ENCODE peak calls at places on chromosomes 5 and 9, in six cellular contexts. C is K562, N is HepG2, B is H1, X is GM12878, O is HCT116. R is an unnamed sample.
A peak's percentile ranks its signal among the peaks of the same experiment; 100 is the strongest.

GRCh38 chr9:73270967-73271722 is 119.5 kb downstream of the ANXA1 start:
- DNase-seq in C (peak; percentile 12), N (peak; percentile 75), B (no peak), X (no peak), O (peak; percentile 10), R (no peak)

GRCh38 chr5:40436535-40437237 is 243.0 kb upstream of the PTGER4 start:
- DNase-seq in C (no peak), N (no peak), B (no peak), X (no peak), O (no peak), R (no peak)

GRCh38 chr5:68457298-68457697 is 241.7 kb downstream of the PIK3R1 start:
- DNase-seq in C (no peak), N (no peak), B (no peak), X (no peak), O (no peak), R (no peak)

GRCh38 chr5:36238896-36239295 is 2.8 kb downstream of the NADK2 start:
- DNase-seq in C (no peak), N (no peak), B (no peak), X (no peak), O (no peak), R (no peak)

GRCh38 chr5:57993866-57994265 is 466.0 kb downstream of the PLK2 start:
- DNase-seq in C (no peak), N (no peak), B (no peak), X (no peak), O (no peak), R (no peak)

GRCh38 chr9:32866292-32866691 is 83.0 kb downstream of the TMEM215 start:
- DNase-seq in C (no peak), N (no peak), B (no peak), X (no peak), O (no peak), R (no peak)

GRCh38 chr5:156640751-156641241 is 209.3 kb upstream of the PPP1R2B start:
- DNase-seq in C (no peak), N (no peak), B (no peak), X (no peak), O (no peak), R (no peak)

GRCh38 chr9:16873131-16873787 is 2.8 kb upstream of the BNC2 start:
- DNase-seq in C (no peak), N (no peak), B (no peak), X (no peak), O (no peak), R (no peak)

GRCh38 chr5:179163236-179164155 is 103.3 kb downstream of the ZNF354C start:
- DNase-seq in C (no peak), N (no peak), B (no peak), X (no peak), O (no peak), R (no peak)

GRCh38 chr9:37206121-37206620 is 85.8 kb downstream of the ZCCHC7 start:
- DNase-seq in C (no peak), N (no peak), B (no peak), X (no peak), O (no peak), R (no peak)

GRCh38 chr9:70610287-70610644 is 195.8 kb upstream of the KLF9 start:
- DNase-seq in C (no peak), N (no peak), B (no peak), X (no peak), O (no peak), R (no peak)

GRCh38 chr5:64947031-64947430 is 178.3 kb downstream of the CWC27 start:
- DNase-seq in C (peak; percentile 41), N (peak; percentile 22), B (no peak), X (no peak), O (no peak), R (no peak)

DNA sequence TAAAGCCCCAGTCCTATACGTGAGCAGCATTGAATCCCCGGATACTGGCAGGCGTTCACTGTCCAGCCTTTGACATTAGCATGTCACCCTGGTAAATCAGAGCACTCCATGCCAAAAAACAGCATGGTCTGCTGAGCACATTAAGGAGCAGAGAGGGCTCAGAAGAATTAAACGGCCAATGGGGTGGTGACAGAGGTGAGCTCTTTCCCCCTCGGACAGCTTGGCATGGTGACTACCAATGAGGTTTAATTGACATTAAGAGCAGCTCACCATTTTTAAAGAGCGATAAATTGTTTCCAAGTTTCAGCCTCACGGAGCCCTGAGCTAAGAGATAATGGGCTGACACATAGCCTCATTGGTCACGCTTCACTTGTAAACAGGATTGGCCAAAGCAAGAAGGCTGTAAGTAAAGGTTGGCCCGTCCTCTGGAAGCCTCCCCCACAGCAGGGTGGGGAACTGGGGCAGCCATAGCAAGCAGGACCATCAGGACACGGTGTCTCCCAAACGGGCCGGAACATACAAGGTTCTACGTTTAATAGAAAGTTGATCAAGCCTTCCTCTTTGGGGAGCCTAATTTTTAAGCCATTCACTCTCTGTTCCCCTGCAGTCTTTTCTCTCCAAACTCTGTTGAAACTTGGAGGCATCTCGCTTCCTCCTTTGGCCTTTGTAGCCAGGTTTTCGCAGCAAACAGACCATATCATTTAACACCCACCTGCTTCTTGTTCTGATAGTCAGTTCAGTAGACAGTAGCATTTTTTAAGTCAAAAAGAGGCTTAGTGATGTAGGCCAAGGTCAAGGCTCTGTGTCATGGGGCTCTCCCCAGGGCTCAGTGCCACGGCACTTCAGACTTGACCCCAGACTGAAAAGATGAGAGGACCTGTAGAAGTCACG is 25.9 kb downstream of the QRFP start:
- DNase-seq in C (no peak), N (no peak), B (no peak), X (peak; percentile 62), O (no peak), R (no peak)
- TF ChIP-seq ZNF274 in C (no peak), N (no peak), B (no peak), X (no peak), O (no peak), R (no peak)

DNA sequence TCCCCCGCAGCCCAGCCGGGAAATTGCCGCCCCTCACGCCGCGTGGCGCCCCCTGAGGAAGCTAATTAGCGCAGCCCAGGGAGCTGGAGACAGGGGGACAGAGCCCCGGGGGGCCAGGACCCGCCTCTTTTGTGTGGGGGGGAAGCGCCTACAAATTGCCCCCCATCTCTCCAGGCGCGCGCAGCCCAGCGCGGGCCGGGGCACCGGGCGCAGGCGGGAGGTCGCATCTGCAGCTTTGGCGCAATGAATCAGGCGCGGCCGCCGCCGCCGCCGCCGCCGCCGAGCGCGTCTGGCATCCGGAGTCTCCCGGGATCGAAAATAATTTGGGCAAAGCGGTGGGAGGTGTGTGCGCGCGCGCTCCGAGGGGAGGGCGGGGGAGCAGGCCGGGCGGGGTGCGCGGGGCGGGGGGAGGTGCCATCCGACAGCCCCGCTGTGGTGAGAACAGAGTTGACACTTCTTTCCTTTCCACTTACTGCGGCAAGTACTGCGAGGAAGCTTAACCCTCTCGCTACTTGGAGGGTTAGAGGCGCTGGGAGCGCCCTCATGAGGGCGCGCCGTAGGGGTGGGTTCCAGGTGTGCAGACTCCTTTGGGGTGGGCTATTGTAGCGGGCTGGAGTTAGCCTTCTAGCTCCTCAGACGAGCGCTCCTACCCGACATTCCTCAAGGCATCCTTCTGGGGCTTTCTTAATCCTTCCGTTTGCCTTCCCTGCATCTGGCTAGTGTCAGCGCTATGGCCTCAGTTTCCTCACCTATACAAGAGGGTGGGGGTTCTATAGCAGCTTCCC is 63.1 kb downstream of the CXXC5 start:
- DNase-seq in C (peak; percentile 79), N (no peak), B (no peak), X (no peak), O (no peak), R (no peak)
- TF ChIP-seq ZNF274 in C (no peak), N (no peak), B (no peak), X (no peak), O (no peak), R (no peak)

DNA sequence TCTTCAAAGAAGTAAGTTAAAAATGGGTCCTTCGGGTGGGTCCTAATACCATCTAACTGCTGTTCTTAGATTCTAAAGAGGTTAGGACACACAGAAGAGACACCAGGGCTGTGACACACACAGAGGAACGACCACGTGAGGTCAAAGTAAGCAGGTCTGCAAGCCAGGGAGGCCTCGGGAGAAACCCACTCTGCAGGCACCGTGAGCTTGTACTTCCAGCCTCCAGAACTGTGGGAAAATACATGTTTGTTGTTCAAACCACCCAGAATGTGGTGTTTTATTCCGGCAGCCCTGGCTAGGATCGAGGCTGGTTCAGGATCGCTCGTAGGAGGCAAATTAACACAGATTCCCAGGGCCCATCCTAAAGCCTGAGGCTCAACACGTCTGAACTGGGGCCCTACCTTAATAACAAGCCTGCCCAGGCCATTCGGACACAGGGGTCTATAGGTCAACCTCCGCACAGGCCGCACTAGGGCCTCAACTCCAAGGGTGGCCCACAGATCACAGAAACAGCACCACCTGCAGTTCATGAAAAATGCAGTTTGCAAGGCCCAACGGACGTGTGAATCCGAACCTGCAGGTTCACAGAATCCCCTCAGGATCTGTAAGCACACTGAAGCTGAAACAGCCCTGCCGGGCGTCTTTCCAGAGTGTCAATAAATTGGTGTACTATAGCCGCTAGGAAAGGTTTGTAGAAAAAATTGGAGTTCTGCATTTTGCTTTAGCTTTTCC is 7.1 kb downstream of the MED10 start:
- DNase-seq in C (no peak), N (no peak), B (no peak), X (no peak), O (no peak), R (no peak)
- TF ChIP-seq ZNF274 in C (no peak), N (no peak), B (no peak), X (no peak), O (no peak), R (no peak)

DNA sequence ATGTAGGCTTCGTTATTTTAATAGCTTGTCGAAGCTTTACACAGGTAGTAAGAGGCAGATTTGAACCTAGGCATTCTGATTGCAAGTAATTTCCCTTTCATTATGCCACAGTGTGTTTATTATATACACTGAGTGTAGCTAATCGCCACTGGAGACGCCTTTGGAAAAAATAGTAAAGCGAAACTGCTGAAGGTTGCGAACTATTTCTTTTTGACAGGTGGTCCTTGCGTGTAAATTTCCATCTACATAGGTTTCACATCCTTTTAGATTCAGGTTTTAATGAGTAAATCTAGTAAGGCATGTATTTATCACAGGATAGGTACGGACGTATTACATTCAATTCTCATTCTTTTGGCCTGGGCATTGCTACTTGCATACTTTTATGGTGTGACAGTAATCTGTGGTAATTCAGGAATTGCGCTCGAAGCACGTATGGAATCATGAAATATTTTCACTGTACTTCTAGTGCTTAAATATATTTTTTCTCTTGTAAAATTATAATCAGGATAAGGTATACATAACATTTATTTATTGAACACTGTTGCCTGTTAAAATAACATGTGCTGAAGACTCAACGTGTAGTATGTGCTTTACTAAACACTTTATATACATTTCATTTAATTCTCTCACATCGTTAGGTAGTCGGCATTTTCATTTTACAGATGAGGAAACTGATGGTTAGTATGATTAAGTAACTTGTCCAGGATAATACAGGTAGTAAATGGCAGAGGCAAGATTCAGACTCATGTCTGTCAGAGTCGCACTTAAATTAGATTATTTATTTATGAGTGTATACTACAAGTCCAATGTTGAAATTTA is 1.8 kb downstream of the MARCHF6 start:
- DNase-seq in C (peak; percentile 57), N (no peak), B (no peak), X (no peak), O (no peak), R (no peak)
- TF ChIP-seq ZNF274 in C (no peak), N (no peak), B (no peak), X (no peak), O (no peak), R (no peak)

R was measured in NT2/D1.